ENCODE peak calls at places on chromosomes 1 and 21, in seven cellular contexts. Z, U, N, C, D, V and H are unnamed samples.

GRCh38 chr21:45932922-45933502 is 48.6 kb upstream of the COL6A1 start:
- DNase-seq in V (no peak), C (no peak), Z (no peak), D (no peak), N (no peak), U (no peak), H (no peak)

GRCh38 chr1:12600880-12601633 is 17.0 kb downstream of the DHRS3 start:
- DNase-seq in D (no peak), U (peak), N (no peak), V (peak), Z (peak), C (peak), H (peak)

GRCh38 chr1:241375906-241376305 is 18.9 kb upstream of the RGS7 start:
- DNase-seq in C (no peak), N (no peak), Z (no peak), D (no peak), V (no peak), U (no peak), H (no peak)

GRCh38 chr21:31866077-31866511 is 6.7 kb upstream of the HUNK start:
- DNase-seq in C (peak), U (peak), V (peak), N (peak), D (no peak), Z (peak), H (peak)

GRCh38 chr1:117842408-117843170 is 86.8 kb downstream of the GDAP2 start:
- DNase-seq in Z (no peak), U (peak), D (no peak), C (no peak), N (no peak), V (peak), H (peak)

GRCh38 chr1:111496398-111496797 is 7.0 kb downstream of the ADORA3 start:
- DNase-seq in C (no peak), N (no peak), V (no peak), D (no peak), U (no peak), Z (no peak), H (no peak)

GRCh38 chr21:45899317-45900033 is 82.1 kb upstream of the COL6A1 start:
- DNase-seq in D (no peak), V (no peak), N (no peak), Z (no peak), U (no peak), C (no peak), H (no peak)

GRCh38 chr1:153968400-153968799 is 698 bp downstream of the CREB3L4 start:
- DNase-seq in C (peak), U (no peak), Z (no peak), N (no peak), V (no peak), D (no peak), H (no peak)

GRCh38 chr1:225762002-225762441 is 15.6 kb upstream of the SRP9 start:
- DNase-seq in V (no peak), N (peak), D (no peak), U (no peak), Z (peak), C (no peak), H (no peak)

GRCh38 chr1:41656088-41656487 is 171.6 kb upstream of the EDN2 start:
- DNase-seq in N (no peak), V (no peak), U (no peak), D (no peak), Z (no peak), C (no peak), H (no peak)

GRCh38 chr1:1598051-1598719 is 1.8 kb downstream of the FNDC10 start:
- DNase-seq in U (no peak), C (no peak), Z (no peak), V (no peak), N (no peak), D (no peak), H (no peak)

GRCh38 chr1:78760858-78761257 is 111.2 kb downstream of the IFI44 start:
- DNase-seq in Z (peak), U (no peak), N (peak), D (no peak), C (no peak), V (no peak), H (no peak)

GRCh38 chr1:93907718-93908117 is 1.5 kb downstream of the GCLM start:
- DNase-seq in U (no peak), D (no peak), V (no peak), Z (peak), N (peak), C (peak), H (peak)

GRCh38 chr1:152108899-152109222 is 6.4 kb downstream of the TCHH start:
- DNase-seq in U (peak), V (no peak), N (no peak), D (no peak), C (no peak), Z (peak), H (no peak)

GRCh38 chr1:201259476-201260235 is 23.6 kb upstream of the PKP1 start:
- DNase-seq in U (peak), N (peak), Z (no peak), C (no peak), D (no peak), V (no peak), H (no peak)

GRCh38 chr1:222618880-222619321 is 1.0 kb downstream of the MIA3 start:
- DNase-seq in C (peak), D (no peak), N (peak), U (peak), V (peak), Z (no peak), H (peak)

GRCh38 chr1:44294588-44295007 is 60.5 kb downstream of the ERI3 start:
- DNase-seq in U (peak), D (no peak), C (peak), V (peak), N (peak), Z (peak), H (peak)

GRCh38 chr1:99643021-99643779 is 2.7 kb upstream of the PALMD start:
- DNase-seq in C (no peak), Z (no peak), V (no peak), D (no peak), U (no peak), N (peak), H (no peak)

GRCh38 chr1:151131832-151132675 is 14.4 kb downstream of the SEMA6C start:
- DNase-seq in D (no peak), Z (no peak), V (peak), N (no peak), U (peak), C (peak), H (no peak)

GRCh38 chr1:172708452-172708851 is 49.5 kb downstream of the FASLG start:
- DNase-seq in U (no peak), V (no peak), D (no peak), N (no peak), C (no peak), Z (no peak), H (no peak)

GRCh38 chr1:52454779-52455178 is 50.4 kb downstream of the PRPF38A start:
- DNase-seq in C (no peak), V (no peak), Z (no peak), U (no peak), D (no peak), N (no peak), H (no peak)

GRCh38 chr1:178530037-178530402 is 17.1 kb downstream of the TEX35 start:
- DNase-seq in V (no peak), N (peak), C (peak), U (no peak), Z (peak), D (no peak), H (peak)

GRCh38 chr1:161082996-161083742 is 6.2 kb downstream of the NECTIN4 start:
- DNase-seq in V (peak), U (no peak), N (peak), Z (peak), D (no peak), C (peak), H (peak)

GRCh38 chr1:23530089-23530749 is 814 bp downstream of the E2F2 start:
- DNase-seq in C (no peak), Z (no peak), V (peak), U (no peak), N (no peak), D (no peak), H (no peak)

GRCh38 chr1:51926171-51926812 is 47.8 kb upstream of the NRDC start:
- DNase-seq in C (no peak), U (no peak), V (peak), N (peak), Z (peak), D (no peak), H (no peak)

GRCh38 chr1:235588916-235589515 is 60.6 kb downstream of the GNG4 start:
- DNase-seq in U (no peak), C (no peak), Z (peak), N (peak), D (no peak), V (no peak), H (no peak)

GRCh38 chr1:75787524-75787923 is 1.5 kb downstream of the RABGGTB start:
- DNase-seq in U (no peak), N (no peak), Z (no peak), D (no peak), V (peak), C (no peak), H (no peak)

GRCh38 chr1:25683731-25684130 is 67.1 kb downstream of the MAN1C1 start:
- DNase-seq in C (no peak), D (no peak), V (no peak), U (no peak), Z (no peak), N (peak), H (no peak)

GRCh38 chr21:43645987-43646386 is 13.3 kb downstream of the HSF2BP start:
- DNase-seq in D (no peak), U (no peak), C (no peak), Z (peak), N (no peak), V (peak), H (no peak)

GRCh38 chr21:43643193-43643592 is 16.1 kb downstream of the HSF2BP start:
- DNase-seq in V (no peak), N (no peak), C (no peak), Z (no peak), U (no peak), D (no peak), H (no peak)

GRCh38 chr21:43644609-43645008 is 14.7 kb downstream of the HSF2BP start:
- DNase-seq in D (no peak), Z (peak), V (peak), C (no peak), U (no peak), N (peak), H (no peak)

GRCh38 chr21:43646550-43647260 is 12.6 kb downstream of the HSF2BP start:
- DNase-seq in Z (peak), C (peak), U (peak), N (peak), V (peak), D (no peak), H (peak)

GRCh38 chr21:43645414-43645891 is 13.8 kb downstream of the HSF2BP start:
- DNase-seq in D (no peak), C (no peak), U (no peak), Z (peak), V (peak), N (peak), H (peak)
- H3K27ac ChIP-seq in D (no peak), C (peak), U (no peak), Z (peak), V (no peak), N (peak), H (no peak)

DNA sequence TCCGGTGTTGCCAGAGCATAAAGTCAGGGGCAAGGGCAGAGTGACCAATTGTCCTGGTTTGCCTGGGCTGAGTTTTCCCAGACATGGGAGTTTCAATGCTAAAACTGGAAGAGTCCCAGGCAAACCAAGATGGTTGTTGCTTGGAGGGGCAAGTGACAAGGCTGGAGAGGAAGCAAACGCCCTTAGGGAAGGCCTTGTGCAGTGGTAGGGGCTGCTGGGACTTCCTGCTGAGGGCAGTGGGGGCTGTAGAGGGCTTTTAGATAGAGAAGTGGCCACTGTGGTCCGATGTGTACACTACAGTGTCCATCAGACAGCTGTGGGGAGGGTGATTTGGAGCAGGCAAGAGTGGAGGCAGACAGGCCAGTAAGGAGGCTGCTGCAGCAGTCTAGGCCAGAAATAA is 7.0 kb upstream of the CELA2A start:
- DNase-seq in C (no peak), V (peak), Z (no peak), U (no peak), N (no peak), D (no peak), H (no peak)
- TF ChIP-seq USF2 in C (no peak), V (no peak), Z (no peak), U (no peak), N (no peak), D (no peak), H (no peak)

GRCh38 chr21:36470294-36470693 is 9.6 kb downstream of the CLDN14 start:
- DNase-seq in U (no peak), V (no peak), N (no peak), C (no peak), D (no peak), Z (no peak), H (no peak)

GRCh38 chr21:36473203-36473602 is 6.7 kb downstream of the CLDN14 start:
- DNase-seq in D (no peak), V (no peak), Z (no peak), U (no peak), C (no peak), N (no peak), H (no peak)

GRCh38 chr21:36472377-36472776 is 7.5 kb downstream of the CLDN14 start:
- DNase-seq in N (no peak), C (no peak), Z (no peak), V (no peak), U (no peak), D (no peak), H (no peak)

GRCh38 chr21:36474591-36474990 is 5.3 kb downstream of the CLDN14 start:
- DNase-seq in U (no peak), D (no peak), N (no peak), V (no peak), Z (no peak), C (no peak), H (no peak)

DNA sequence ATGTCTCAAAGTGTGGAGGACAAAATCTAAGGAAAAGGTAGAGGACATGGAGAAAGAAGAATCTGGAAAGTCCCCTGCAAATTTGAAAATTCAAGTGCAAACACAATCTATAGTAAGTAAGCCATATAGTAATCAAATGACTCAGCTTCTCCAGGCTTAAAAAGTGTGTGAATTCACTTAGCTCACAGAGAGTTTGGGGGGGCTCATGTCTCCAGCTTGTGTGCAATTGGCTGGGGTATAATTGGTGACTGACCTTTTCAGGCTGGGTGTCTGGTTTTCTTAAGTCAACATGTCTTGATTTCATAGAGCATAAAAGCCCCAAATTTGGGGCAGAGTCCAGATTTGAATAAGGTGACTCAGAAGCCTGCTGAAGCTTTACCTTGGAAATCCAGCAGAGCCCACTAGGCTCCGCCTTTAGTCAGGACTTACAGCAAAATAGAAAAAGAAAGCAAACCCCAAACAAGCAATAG is 8.6 kb downstream of the CLDN14 start:
- DNase-seq in V (no peak), Z (peak), N (peak), D (peak), U (no peak), C (no peak), H (peak)
- H3K27ac ChIP-seq in V (no peak), Z (peak), N (no peak), D (peak), U (no peak), C (peak), H (no peak)

GRCh38 chr1:216958569-216958968 is 235.3 kb upstream of the ESRRG start:
- DNase-seq in U (no peak), Z (no peak), N (no peak), V (no peak), C (no peak), D (no peak), H (no peak)
- TF ChIP-seq USF2 in U (no peak), Z (no peak), N (no peak), V (no peak), C (no peak), D (no peak), H (no peak)

DNA sequence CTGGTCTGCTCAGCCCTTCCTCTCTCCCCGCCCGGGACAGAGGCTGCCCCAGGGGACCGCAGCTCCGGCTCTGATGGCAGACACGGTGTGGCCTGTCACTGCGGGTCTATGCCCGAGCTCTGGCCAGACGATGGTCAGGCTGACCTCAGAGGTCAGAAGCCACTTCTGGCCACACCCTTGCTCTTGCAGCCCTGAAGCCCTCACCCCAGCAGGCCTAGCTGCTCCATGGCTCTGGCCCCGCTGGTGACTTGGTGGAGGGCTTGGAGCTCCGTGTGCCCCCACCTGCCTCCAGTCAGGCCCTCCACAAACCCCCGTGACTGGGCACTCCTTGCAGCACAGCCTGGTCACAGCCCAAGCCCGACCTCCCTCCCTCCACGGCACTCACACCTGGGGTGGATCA is 47.6 kb downstream of the PRDM16 start:
- DNase-seq in U (no peak), Z (no peak), C (no peak), V (no peak), N (no peak), D (no peak), H (no peak)
- H3K27ac ChIP-seq in U (no peak), Z (no peak), C (no peak), V (no peak), N (no peak), D (no peak), H (no peak)